ENCODE peak calls at places on chromosomes 1 and 21, in nine cellular contexts. J is progenitor cell of endocrine pancreas; W is heart right ventricle; Y is sigmoid colon; G is HT1080; L is Ammon's horn; K is HFF-Myc; A is effector memory CD4-positive, alpha-beta T cell; Z is stimulated activated naive CD8-positive, alpha-beta T cell treated with anti-CD3 and anti-CD28 coated beads, Interleukin-15, Interleukin-2, amounts not matched to agents 100 U/mL and 50 U/mL, for 24 hours. T is an unnamed sample.

GRCh38 chr1:232367293-232367692 is 262.6 kb downstream of the SIPA1L2 start:
- DNase-seq in J (no peak), G (peak), L (no peak), A (no peak), Z (no peak), K (no peak), W (no peak), Y (no peak), T (no peak)

GRCh38 chr1:204711103-204711946 is 25.8 kb upstream of the LRRN2 start:
- DNase-seq in Y (no peak), K (no peak), L (no peak), A (no peak), Z (no peak), W (no peak), J (no peak), G (no peak), T (no peak)

GRCh38 chr1:150836129-150836773 is 28.2 kb upstream of the CTSK start:
- DNase-seq in K (no peak), Y (no peak), W (no peak), J (no peak), G (no peak), A (no peak), Z (no peak), L (peak), T (no peak)

GRCh38 chr1:77412069-77412793 is 130.4 kb downstream of the AK5 start:
- DNase-seq in Z (no peak), L (no peak), K (peak), W (no peak), G (peak), J (no peak), Y (no peak), A (no peak), T (no peak)

GRCh38 chr1:20992327-20993056 is 184.2 kb downstream of the EIF4G3 start:
- DNase-seq in G (no peak), Z (no peak), A (no peak), W (no peak), Y (no peak), J (no peak), K (no peak), L (no peak), T (no peak)

GRCh38 chr1:31297273-31298247 is 728 bp downstream of the ZCCHC17 start:
- DNase-seq in K (no peak), Z (no peak), J (no peak), A (no peak), L (peak), W (no peak), Y (no peak), G (no peak), T (no peak)

GRCh38 chr1:212179394-212180076 is 105.7 kb upstream of the PPP2R5A start:
- DNase-seq in G (peak), W (no peak), J (no peak), Z (no peak), Y (no peak), L (no peak), A (no peak), K (peak), T (no peak)

GRCh38 chr1:214643032-214643431 is 40.0 kb downstream of the CENPF start:
- DNase-seq in Z (no peak), A (no peak), Y (no peak), W (no peak), K (no peak), L (no peak), G (no peak), J (no peak), T (no peak)

GRCh38 chr21:30935889-30936168 is 54.4 kb upstream of the KRTAP11-1 start:
- DNase-seq in K (no peak), J (no peak), L (no peak), Z (no peak), G (no peak), W (no peak), Y (no peak), A (no peak), T (no peak)

GRCh38 chr21:26007911-26008579 is 162.5 kb downstream of the APP start:
- DNase-seq in K (no peak), G (no peak), J (no peak), Y (no peak), Z (no peak), L (peak), A (no peak), W (no peak), T (no peak)

GRCh38 chr1:235601087-235601486 is 48.5 kb downstream of the GNG4 start:
- DNase-seq in Z (peak), K (no peak), J (no peak), Y (no peak), G (no peak), A (no peak), L (no peak), W (no peak), T (peak)

GRCh38 chr21:45592208-45592619 is 50.0 kb upstream of the SLC19A1 start:
- DNase-seq in W (no peak), G (no peak), J (no peak), K (no peak), Y (peak), Z (peak), A (peak), L (no peak), T (no peak)

GRCh38 chr1:9689971-9690381 is 38.4 kb downstream of the PIK3CD start:
- DNase-seq in W (peak), Y (peak), L (no peak), G (peak), J (peak), Z (peak), A (no peak), K (no peak), T (no peak)

GRCh38 chr1:17438176-17438976 is 1.1 kb downstream of the RCC2 start:
- DNase-seq in W (peak), G (peak), Y (no peak), L (peak), K (no peak), Z (peak), J (peak), A (peak), T (peak)

GRCh38 chr1:30305519-30305918 is 417.9 kb downstream of the MATN1 start:
- DNase-seq in K (no peak), Z (no peak), J (peak), A (no peak), G (no peak), L (no peak), W (no peak), Y (no peak), T (no peak)

GRCh38 chr1:243483084-243483845 is 227.4 kb downstream of the SDCCAG8 start:
- DNase-seq in Z (peak), W (no peak), Y (peak), G (no peak), L (no peak), A (no peak), J (peak), K (no peak), T (no peak)

GRCh38 chr1:22048351-22049192 is 3.9 kb upstream of the CDC42 start:
- DNase-seq in Z (peak), K (no peak), L (peak), J (no peak), A (no peak), Y (no peak), G (no peak), W (no peak), T (no peak)

GRCh38 chr1:207801819-207802218 is 50.0 kb downstream of the CD46 start:
- DNase-seq in J (no peak), A (no peak), W (no peak), Y (no peak), G (no peak), Z (no peak), L (peak), K (no peak), T (no peak)

GRCh38 chr1:78339490-78339889 is 151.3 kb upstream of the PTGFR start:
- DNase-seq in K (peak), A (no peak), Y (no peak), J (no peak), L (no peak), Z (no peak), G (peak), W (no peak), T (no peak)

GRCh38 chr1:67460648-67461500 is 30.7 kb upstream of the SERBP1 start:
- DNase-seq in K (no peak), W (peak), L (no peak), A (no peak), G (no peak), Y (no peak), J (no peak), Z (no peak), T (no peak)

GRCh38 chr1:23960291-23960718 is 677 bp downstream of the PNRC2 start:
- DNase-seq in Y (no peak), A (no peak), K (no peak), L (peak), G (no peak), J (no peak), W (no peak), Z (no peak), T (no peak)

GRCh38 chr1:1091344-1092148 is 17.4 kb upstream of the RNF223 start:
- DNase-seq in K (no peak), J (no peak), L (no peak), A (no peak), W (no peak), Z (peak), G (no peak), Y (no peak), T (no peak)

T was measured in 8988T.